ENCODE peak calls at places on chromosome 1, in four cellular contexts. One of them, this sample, is unnamed. For H3K4me1, the result is how much of the 10 kb centered on the place peaks cover.

GRCh38 chr1:229430761-229431269 is 3.1 kb downstream of the ACTA1 start:
- DNase-seq in A549: no peak
- DNase-seq in A673: peak
- DNase-seq in right cardiac atrium: peak
- DNase-seq in this sample: peak

GRCh38 chr1:197519741-197520334 is 251.8 kb downstream of the CRB1 start:
- DNase-seq in A673: peak
- DNase-seq in A549: peak
- DNase-seq in right cardiac atrium: no peak
- DNase-seq in this sample: no peak

GRCh38 chr1:108050911-108051624 is 86.1 kb upstream of the VAV3 start:
- DNase-seq in A549: no peak
- DNase-seq in A673: no peak
- DNase-seq in right cardiac atrium: no peak
- DNase-seq in this sample: no peak

GRCh38 chr1:116826818-116827606 is 72.8 kb downstream of the CD2 start:
- DNase-seq in A673: peak
- DNase-seq in right cardiac atrium: no peak
- DNase-seq in A549: peak
- DNase-seq in this sample: no peak

GRCh38 chr1:89125571-89126233 is at the start of gene GBP2:
- DNase-seq in A673: peak
- DNase-seq in A549: peak
- DNase-seq in right cardiac atrium: no peak
- DNase-seq in this sample: no peak

GRCh38 chr1:10614377-10615225 is 139.9 kb downstream of the PEX14 start:
- DNase-seq in A673: no peak
- DNase-seq in A549: no peak
- DNase-seq in right cardiac atrium: no peak
- DNase-seq in this sample: no peak

GRCh38 chr1:172429324-172430127 is 9.0 kb downstream of the C1orf105 start:
- DNase-seq in A673: peak
- DNase-seq in A549: peak
- DNase-seq in right cardiac atrium: no peak
- DNase-seq in this sample: no peak

GRCh38 chr1:215056584-215056983 is 26.0 kb upstream of the KCNK2 start:
- DNase-seq in right cardiac atrium: no peak
- DNase-seq in A549: no peak
- DNase-seq in A673: no peak
- DNase-seq in this sample: no peak

GRCh38 chr1:66239834-66240233 is 294.1 kb upstream of the SGIP1 start:
- DNase-seq in A673: no peak
- DNase-seq in A549: peak
- DNase-seq in right cardiac atrium: no peak
- DNase-seq in this sample: no peak

GRCh38 chr1:35777109-35777508 is 7.3 kb upstream of the CLSPN start:
- DNase-seq in A549: no peak
- DNase-seq in A673: no peak
- DNase-seq in right cardiac atrium: no peak
- DNase-seq in this sample: no peak

GRCh38 chr1:236692128-236692527 is 5.8 kb downstream of the ACTN2 start:
- DNase-seq in A549: no peak
- DNase-seq in A673: peak
- DNase-seq in right cardiac atrium: no peak
- DNase-seq in this sample: no peak

GRCh38 chr1:39865762-39866161 is 17.5 kb downstream of the TRIT1 start:
- DNase-seq in A549: no peak
- DNase-seq in A673: no peak
- DNase-seq in right cardiac atrium: no peak
- DNase-seq in this sample: no peak

GRCh38 chr1:158248771-158249170 is 5.5 kb upstream of the CD1A start:
- DNase-seq in right cardiac atrium: no peak
- DNase-seq in A549: no peak
- DNase-seq in A673: no peak
- DNase-seq in this sample: no peak

GRCh38 chr1:28751315-28752056 is 14.7 kb downstream of the YTHDF2 start:
- DNase-seq in A549: no peak
- DNase-seq in right cardiac atrium: no peak
- DNase-seq in A673: no peak
- DNase-seq in this sample: no peak

GRCh38 chr1:205098242-205098641 is 14.0 kb upstream of the TMEM81 start:
- DNase-seq in A549: no peak
- DNase-seq in right cardiac atrium: no peak
- DNase-seq in A673: no peak
- DNase-seq in this sample: no peak

GRCh38 chr1:100657876-100658715 is 61.4 kb upstream of the VCAM1 start:
- DNase-seq in A549: no peak
- DNase-seq in right cardiac atrium: no peak
- DNase-seq in A673: no peak
- DNase-seq in this sample: no peak

GRCh38 chr1:84687703-84688460 is 2.4 kb downstream of the SSX2IP start:
- DNase-seq in A673: no peak
- DNase-seq in right cardiac atrium: no peak
- DNase-seq in A549: no peak
- DNase-seq in this sample: no peak

GRCh38 chr1:67308136-67308535 is 463 bp downstream of the IL12RB2 start:
- DNase-seq in A549: no peak
- DNase-seq in A673: no peak
- DNase-seq in right cardiac atrium: no peak
- DNase-seq in this sample: no peak

GRCh38 chr1:102099916-102100315 is 103.2 kb upstream of the OLFM3 start:
- DNase-seq in A673: no peak
- DNase-seq in A549: no peak
- DNase-seq in right cardiac atrium: no peak
- DNase-seq in this sample: no peak

GRCh38 chr1:231828182-231828920 is 201.8 kb downstream of the DISC1 start:
- DNase-seq in A673: no peak
- DNase-seq in right cardiac atrium: no peak
- DNase-seq in A549: peak
- DNase-seq in this sample: no peak

GRCh38 chr1:34688358-34688757 is 66.5 kb upstream of the GJB5 start:
- DNase-seq in A673: no peak
- DNase-seq in A549: no peak
- DNase-seq in right cardiac atrium: no peak
- DNase-seq in this sample: no peak

GRCh38 chr1:165543651-165544452 is at the start of gene LRRC52:
- DNase-seq in right cardiac atrium: peak
- DNase-seq in A673: peak
- DNase-seq in A549: no peak
- DNase-seq in this sample: peak

DNA sequence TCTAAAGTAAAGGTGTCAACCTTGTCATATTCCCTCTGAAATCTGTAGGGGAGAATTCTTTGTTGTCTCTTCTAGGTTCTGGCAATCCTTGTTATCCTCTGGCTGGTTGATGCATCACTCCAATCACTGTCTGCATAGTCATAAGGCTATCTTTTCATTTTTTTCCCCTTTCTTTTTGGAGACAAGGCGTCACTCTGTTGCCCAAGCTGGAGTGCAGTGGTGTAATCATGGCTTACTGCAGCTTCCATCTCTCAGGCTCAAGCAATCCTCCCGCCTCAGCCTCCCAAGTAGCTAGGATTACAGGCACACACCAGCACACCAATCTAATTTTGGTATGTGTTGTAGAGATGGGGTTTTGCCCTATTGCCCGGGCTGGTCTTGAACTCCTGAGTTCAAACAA is 12.9 kb downstream of the DPYD start:
- DNase-seq in A673: no peak
- DNase-seq in right cardiac atrium: no peak
- DNase-seq in A549: no peak
- DNase-seq in this sample: peak
- H3K4me1 ChIP-seq in A673: half or more
- H3K4me1 ChIP-seq in right cardiac atrium: under half
- H3K4me1 ChIP-seq in A549: under half
- H3K4me1 ChIP-seq in this sample: under half

DNA sequence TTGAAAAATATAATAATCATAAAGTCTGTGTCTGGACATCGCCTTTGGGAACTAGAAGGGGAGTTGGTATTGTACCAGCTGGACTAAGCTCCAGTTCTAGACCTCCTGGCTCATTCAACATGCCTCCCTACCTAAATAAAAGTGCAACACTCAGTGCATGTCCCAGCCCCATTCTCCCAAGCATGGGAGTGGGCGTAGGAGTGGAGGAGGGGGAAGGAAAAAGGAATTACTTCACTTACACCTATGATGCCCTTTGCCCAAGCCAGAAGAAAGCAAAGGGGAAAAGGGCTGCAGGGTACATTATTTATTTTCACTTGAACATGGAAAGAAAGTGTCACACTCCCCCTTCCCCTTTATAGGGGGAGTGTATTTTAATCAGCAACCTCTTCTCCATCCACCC is 3.1 kb downstream of the NIT1 start:
- DNase-seq in A673: no peak
- DNase-seq in A549: no peak
- DNase-seq in right cardiac atrium: no peak
- DNase-seq in this sample: no peak
- H3K4me1 ChIP-seq in A673: under half
- H3K4me1 ChIP-seq in A549: under half
- H3K4me1 ChIP-seq in right cardiac atrium: under half
- H3K4me1 ChIP-seq in this sample: half or more

GRCh38 chr1:53050310-53050709 is 11.7 kb upstream of the PODN start:
- DNase-seq in A549: no peak
- DNase-seq in right cardiac atrium: no peak
- DNase-seq in A673: no peak
- DNase-seq in this sample: no peak

GRCh38 chr1:53048345-53048737 is 13.7 kb upstream of the PODN start:
- DNase-seq in A549: no peak
- DNase-seq in right cardiac atrium: no peak
- DNase-seq in A673: no peak
- DNase-seq in this sample: no peak

GRCh38 chr1:53047737-53048344 is 14.2 kb upstream of the PODN start:
- DNase-seq in right cardiac atrium: no peak
- DNase-seq in A549: no peak
- DNase-seq in A673: peak
- DNase-seq in this sample: no peak

GRCh38 chr1:53048960-53049573 is 12.9 kb upstream of the PODN start:
- DNase-seq in A673: no peak
- DNase-seq in A549: no peak
- DNase-seq in right cardiac atrium: no peak
- DNase-seq in this sample: no peak

GRCh38 chr1:53049574-53049967 is 12.4 kb upstream of the PODN start:
- DNase-seq in A549: no peak
- DNase-seq in right cardiac atrium: no peak
- DNase-seq in A673: no peak
- DNase-seq in this sample: no peak
- H3K4me1 ChIP-seq in A549: under half
- H3K4me1 ChIP-seq in right cardiac atrium: under half
- H3K4me1 ChIP-seq in A673: half or more
- H3K4me1 ChIP-seq in this sample: under half

GRCh38 chr1:41641483-41641829 is 157.0 kb upstream of the EDN2 start:
- DNase-seq in right cardiac atrium: no peak
- DNase-seq in A673: no peak
- DNase-seq in A549: no peak
- DNase-seq in this sample: no peak
- H3K4me1 ChIP-seq in right cardiac atrium: under half
- H3K4me1 ChIP-seq in A673: under half
- H3K4me1 ChIP-seq in A549: under half
- H3K4me1 ChIP-seq in this sample: under half

DNA sequence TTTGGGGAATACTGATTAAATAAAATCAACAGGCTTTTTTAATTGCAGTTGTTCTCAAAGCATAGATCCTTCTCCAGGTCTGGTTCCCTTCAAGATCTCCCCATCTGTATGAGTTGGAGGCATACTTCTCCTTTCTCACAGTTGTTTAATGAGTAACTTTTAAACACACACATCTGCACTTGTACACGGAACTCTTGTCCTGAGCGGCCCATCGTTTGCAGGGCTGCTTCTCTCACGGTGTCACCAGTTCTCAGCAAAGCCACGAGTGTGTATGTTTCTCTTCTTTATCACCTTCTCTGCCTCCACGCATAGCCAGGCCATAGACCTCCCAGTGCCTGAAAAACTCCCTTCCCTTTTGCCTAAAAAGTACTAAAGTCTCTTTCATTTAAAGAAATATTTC is 68.8 kb upstream of the ROR1 start:
- DNase-seq in A673: no peak
- DNase-seq in right cardiac atrium: no peak
- DNase-seq in A549: peak
- DNase-seq in this sample: no peak
- H3K4me1 ChIP-seq in A673: under half
- H3K4me1 ChIP-seq in right cardiac atrium: under half
- H3K4me1 ChIP-seq in A549: half or more
- H3K4me1 ChIP-seq in this sample: under half

GRCh38 chr1:111699268-111699667 is 39.9 kb downstream of the INKA2 start:
- DNase-seq in A673: no peak
- DNase-seq in A549: no peak
- DNase-seq in right cardiac atrium: no peak
- DNase-seq in this sample: no peak
- H3K4me1 ChIP-seq in A673: under half
- H3K4me1 ChIP-seq in A549: under half
- H3K4me1 ChIP-seq in right cardiac atrium: under half
- H3K4me1 ChIP-seq in this sample: under half

GRCh38 chr1:21936366-21937031 is 611 bp downstream of the HSPG2 start:
- DNase-seq in A549: no peak
- DNase-seq in right cardiac atrium: no peak
- DNase-seq in A673: no peak
- DNase-seq in this sample: peak

GRCh38 chr1:21937034-21937371 is at the start of gene HSPG2:
- DNase-seq in right cardiac atrium: no peak
- DNase-seq in A673: no peak
- DNase-seq in A549: no peak
- DNase-seq in this sample: no peak

GRCh38 chr1:21937372-21938121 is 437 bp upstream of the HSPG2 start:
- DNase-seq in right cardiac atrium: peak
- DNase-seq in A549: peak
- DNase-seq in A673: peak
- DNase-seq in this sample: peak

GRCh38 chr1:21935393-21935804 is 1.7 kb downstream of the HSPG2 start:
- DNase-seq in right cardiac atrium: no peak
- DNase-seq in A673: no peak
- DNase-seq in A549: peak
- DNase-seq in this sample: no peak

GRCh38 chr1:21935891-21936365 is 1.2 kb downstream of the HSPG2 start:
- DNase-seq in right cardiac atrium: no peak
- DNase-seq in A549: peak
- DNase-seq in A673: no peak
- DNase-seq in this sample: peak
- H3K4me1 ChIP-seq in right cardiac atrium: under half
- H3K4me1 ChIP-seq in A549: half or more
- H3K4me1 ChIP-seq in A673: under half
- H3K4me1 ChIP-seq in this sample: half or more

GRCh38 chr1:41730806-41731205 is 187.9 kb downstream of the HIVEP3 start:
- DNase-seq in A549: no peak
- DNase-seq in A673: no peak
- DNase-seq in right cardiac atrium: no peak
- DNase-seq in this sample: no peak

GRCh38 chr1:41727749-41728115 is 191.0 kb downstream of the HIVEP3 start:
- DNase-seq in A673: no peak
- DNase-seq in right cardiac atrium: no peak
- DNase-seq in A549: no peak
- DNase-seq in this sample: no peak

GRCh38 chr1:41731631-41732030 is 187.1 kb downstream of the HIVEP3 start:
- DNase-seq in A549: no peak
- DNase-seq in right cardiac atrium: no peak
- DNase-seq in A673: no peak
- DNase-seq in this sample: no peak

GRCh38 chr1:41726899-41727748 is 191.6 kb downstream of the HIVEP3 start:
- DNase-seq in A673: no peak
- DNase-seq in A549: no peak
- DNase-seq in right cardiac atrium: peak
- DNase-seq in this sample: peak

GRCh38 chr1:41728403-41729202 is 190.1 kb downstream of the HIVEP3 start:
- DNase-seq in right cardiac atrium: no peak
- DNase-seq in A673: no peak
- DNase-seq in A549: no peak
- DNase-seq in this sample: no peak
- H3K4me1 ChIP-seq in right cardiac atrium: under half
- H3K4me1 ChIP-seq in A673: under half
- H3K4me1 ChIP-seq in A549: under half
- H3K4me1 ChIP-seq in this sample: half or more